ENCODE peak calls at places on chromosome 16, in nine cellular contexts. R is suprapubic skin, X is stomach, L is adrenal gland, V is neural progenitor cell, E is upper lobe of right lung, U is heart right ventricle, W is A549, K is K562. B is an unnamed sample. For H3K4me1, the result is how much of the 10 kb centered on the place peaks cover.

GRCh38 chr16:11949527-11949926 is 7.7 kb upstream of the NPIPB2 start:
- DNase-seq in U (peak), L (peak), W (peak), E (peak), V (peak), X (no peak), K (peak), R (no peak), B (peak)

GRCh38 chr16:49712106-49712505 is 143.8 kb downstream of the ZNF423 start:
- DNase-seq in V (no peak), W (no peak), R (no peak), K (no peak), L (no peak), E (no peak), U (no peak), X (no peak), B (no peak)

GRCh38 chr16:58046054-58046881 is 20.7 kb downstream of the MMP15 start:
- DNase-seq in K (no peak), L (no peak), R (no peak), X (no peak), U (no peak), W (no peak), V (no peak), E (no peak), B (no peak)

GRCh38 chr16:89922884-89923639 is at the start of gene TUBB3:
- DNase-seq in R (peak), V (peak), X (peak), U (peak), W (peak), K (peak), E (peak), L (peak), B (peak)

GRCh38 chr16:9119795-9120194 is 28.4 kb downstream of the HAPSTR1 start:
- DNase-seq in V (no peak), K (no peak), R (no peak), U (peak), X (no peak), L (peak), W (peak), E (no peak), B (no peak)

GRCh38 chr16:78844682-78845081 is 745.2 kb downstream of the WWOX start:
- DNase-seq in L (peak), V (peak), U (peak), K (no peak), W (no peak), E (no peak), X (no peak), R (no peak), B (no peak)

GRCh38 chr16:4855371-4855770 is 8.1 kb downstream of the UBN1 start:
- DNase-seq in U (no peak), W (no peak), E (no peak), V (no peak), K (no peak), X (no peak), L (no peak), R (no peak), B (no peak)

GRCh38 chr16:24728891-24729242 is 584 bp upstream of the TNRC6A start:
- DNase-seq in V (no peak), L (peak), E (no peak), K (no peak), X (no peak), R (no peak), W (no peak), U (no peak), B (no peak)

GRCh38 chr16:50884066-50884860 is 142.4 kb downstream of the CYLD start:
- DNase-seq in K (peak), E (no peak), L (no peak), R (no peak), X (no peak), U (no peak), W (peak), V (peak), B (no peak)

GRCh38 chr16:21598676-21599157 is 660 bp upstream of the METTL9 start:
- DNase-seq in W (no peak), L (no peak), U (no peak), E (no peak), V (no peak), X (no peak), K (no peak), R (no peak), B (peak)

GRCh38 chr16:31052131-31052530 is 18.8 kb downstream of the STX4 start:
- DNase-seq in L (peak), R (no peak), K (peak), V (no peak), W (peak), E (no peak), X (no peak), U (no peak), B (peak)

GRCh38 chr16:29804020-29804419 is 2.3 kb upstream of the MAZ start:
- DNase-seq in L (no peak), X (no peak), W (no peak), R (no peak), U (no peak), E (no peak), V (peak), K (no peak), B (no peak)
- H3K4me3 ChIP-seq in L (no peak), X (no peak), W (no peak), R (no peak), U (peak), E (peak), V (no peak), K (peak), B (no peak)

GRCh38 chr16:57004387-57005250 is 15.3 kb downstream of the NLRC5 start:
- DNase-seq in L (peak), W (no peak), R (peak), E (peak), K (no peak), X (no peak), U (no peak), V (no peak), B (no peak)

GRCh38 chr16:57008440-57008839 is 19.1 kb downstream of the NLRC5 start:
- DNase-seq in U (no peak), L (no peak), K (no peak), V (no peak), R (no peak), E (no peak), W (no peak), X (no peak), B (no peak)

GRCh38 chr16:57007050-57007449 is 17.7 kb downstream of the NLRC5 start:
- DNase-seq in W (no peak), E (no peak), V (no peak), K (no peak), U (no peak), R (no peak), L (no peak), X (no peak), B (no peak)

GRCh38 chr16:57009641-57010170 is 20.3 kb downstream of the NLRC5 start:
- DNase-seq in K (no peak), W (no peak), L (no peak), V (no peak), U (no peak), E (no peak), X (no peak), R (peak), B (no peak)

GRCh38 chr16:57007530-57007929 is 18.2 kb downstream of the NLRC5 start:
- DNase-seq in V (no peak), R (no peak), K (no peak), U (no peak), L (no peak), X (no peak), W (no peak), E (no peak), B (no peak)
- H3K4me1 ChIP-seq in V (under half), R (under half), K (under half), U (under half), L (under half), X (under half), W (under half), E (under half), B (under half)

GRCh38 chr16:3188925-3189825 is 1.2 kb downstream of the OR1F1 start:
- DNase-seq in K (peak), L (no peak), E (no peak), W (peak), V (peak), R (no peak), U (no peak), X (no peak), B (no peak)
- H3K4me3 ChIP-seq in K (peak), L (peak), E (no peak), W (peak), V (peak), R (peak), U (peak), X (peak), B (no peak)

GRCh38 chr16:53771655-53772497 is 67.9 kb downstream of the FTO start:
- DNase-seq in R (no peak), X (no peak), W (no peak), K (no peak), V (no peak), L (no peak), E (no peak), U (no peak), B (peak)

GRCh38 chr16:53769185-53769584 is 65.2 kb downstream of the FTO start:
- DNase-seq in X (no peak), U (no peak), R (no peak), W (no peak), L (no peak), E (no peak), K (no peak), V (no peak), B (no peak)

GRCh38 chr16:53768593-53768992 is 64.6 kb downstream of the FTO start:
- DNase-seq in W (peak), R (no peak), U (no peak), K (no peak), V (no peak), L (no peak), X (no peak), E (no peak), B (no peak)

GRCh38 chr16:53769787-53770186 is 65.8 kb downstream of the FTO start:
- DNase-seq in K (no peak), U (no peak), L (no peak), R (no peak), E (no peak), W (no peak), V (no peak), X (no peak), B (no peak)

DNA sequence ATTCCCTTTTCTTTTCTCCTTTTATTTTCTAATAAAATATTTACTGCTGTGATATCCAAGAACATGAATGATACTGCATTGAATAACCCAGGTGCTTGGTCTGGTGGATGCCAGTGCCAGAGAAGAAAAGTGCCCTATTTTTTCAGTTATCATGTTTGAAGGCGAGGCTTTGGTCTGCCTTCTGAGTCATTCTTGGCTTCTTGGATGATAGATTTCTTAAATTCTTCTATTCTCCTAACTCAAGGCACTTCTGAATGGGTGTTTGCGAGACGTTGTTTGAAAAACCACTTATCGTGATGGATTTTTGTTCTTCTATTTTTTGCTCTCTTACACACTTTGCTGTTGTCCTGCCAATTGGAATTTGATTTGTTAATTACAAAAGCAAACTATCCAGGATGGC is 66.7 kb downstream of the FTO start:
- DNase-seq in U (no peak), R (no peak), W (no peak), K (no peak), L (no peak), E (no peak), X (no peak), V (no peak), B (no peak)
- H3K4me1 ChIP-seq in U (half or more), R (half or more), W (half or more), K (under half), L (half or more), E (half or more), X (under half), V (under half), B (under half)

DNA sequence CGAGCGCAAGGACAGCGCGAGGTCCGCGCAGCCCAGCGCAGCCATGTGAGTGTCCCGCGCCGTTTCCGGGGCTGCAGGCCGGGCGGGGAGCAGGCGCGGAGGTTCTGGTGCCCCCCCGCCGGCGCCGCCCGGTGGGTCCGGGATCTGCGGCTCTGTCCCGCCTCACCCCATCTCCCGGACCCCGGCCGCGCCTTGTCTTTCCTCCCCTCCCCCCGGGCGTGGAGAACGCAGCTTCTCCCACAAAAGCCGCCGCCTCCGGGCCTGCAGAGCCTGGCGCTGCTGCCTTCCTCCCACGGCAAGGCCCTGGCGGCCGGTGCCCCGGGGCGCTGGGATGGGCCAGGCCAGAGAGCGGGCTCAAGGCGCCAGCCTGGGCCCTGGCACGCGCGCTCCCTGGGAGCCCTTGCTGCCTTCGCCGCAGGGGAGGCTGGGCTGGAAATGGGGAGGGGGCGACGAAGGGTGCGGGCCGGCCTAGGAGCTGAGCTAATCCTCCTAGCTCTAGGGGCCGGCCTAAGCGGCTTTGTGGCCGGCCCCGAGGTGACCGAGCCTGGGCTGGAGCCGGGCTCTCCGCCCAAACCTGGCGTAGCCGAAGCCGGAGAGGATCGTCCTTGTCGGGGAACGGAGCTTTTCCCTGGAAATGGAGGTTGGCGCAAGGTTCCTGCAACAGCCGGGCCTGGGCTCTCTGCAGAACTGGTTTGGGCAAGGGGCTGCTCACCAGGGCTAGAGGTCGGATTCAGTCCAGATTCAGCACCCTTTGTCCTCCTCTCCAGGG is 425 bp downstream of the RIPOR1 start:
- DNase-seq in W (peak), R (peak), X (no peak), E (peak), U (peak), K (no peak), V (peak), L (no peak), B (no peak)
- H3K4me3 ChIP-seq in W (peak), R (peak), X (peak), E (peak), U (peak), K (peak), V (peak), L (peak), B (peak)

GRCh38 chr16:23690771-23691482 is 12.2 kb downstream of the PLK1 start:
- DNase-seq in L (no peak), U (no peak), R (no peak), V (no peak), X (no peak), W (no peak), E (no peak), K (no peak), B (no peak)
- H3K4me1 ChIP-seq in L (under half), U (under half), R (under half), V (under half), X (under half), W (under half), E (under half), K (under half), B (under half)

GRCh38 chr16:70529051-70529777 is 5.6 kb downstream of the SF3B3 start:
- DNase-seq in E (no peak), W (peak), L (no peak), U (no peak), R (no peak), K (peak), X (no peak), V (no peak), B (peak)
- H3K4me3 ChIP-seq in E (no peak), W (no peak), L (no peak), U (no peak), R (no peak), K (no peak), X (no peak), V (no peak), B (no peak)

GRCh38 chr16:55473584-55473983 is 5.4 kb upstream of the MMP2 start:
- DNase-seq in X (no peak), W (no peak), L (no peak), K (no peak), U (no peak), V (no peak), R (no peak), E (no peak), B (no peak)
- H3K4me1 ChIP-seq in X (under half), W (under half), L (under half), K (under half), U (under half), V (under half), R (under half), E (under half), B (under half)

GRCh38 chr16:1535391-1536291 is 2.2 kb downstream of the TMEM204 start:
- DNase-seq in E (peak), K (peak), V (no peak), L (no peak), X (no peak), W (no peak), R (no peak), U (no peak), B (no peak)

GRCh38 chr16:1533443-1533951 is at the start of gene TMEM204:
- DNase-seq in R (no peak), V (no peak), W (no peak), K (no peak), X (peak), U (peak), E (peak), L (peak), B (peak)

GRCh38 chr16:1532081-1532760 is 1.2 kb upstream of the TMEM204 start:
- DNase-seq in K (no peak), E (no peak), X (peak), V (no peak), L (no peak), W (no peak), R (no peak), U (peak), B (no peak)

GRCh38 chr16:1532771-1533170 is 695 bp upstream of the TMEM204 start:
- DNase-seq in E (no peak), K (no peak), V (no peak), L (no peak), U (no peak), W (no peak), X (no peak), R (no peak), B (no peak)

DNA sequence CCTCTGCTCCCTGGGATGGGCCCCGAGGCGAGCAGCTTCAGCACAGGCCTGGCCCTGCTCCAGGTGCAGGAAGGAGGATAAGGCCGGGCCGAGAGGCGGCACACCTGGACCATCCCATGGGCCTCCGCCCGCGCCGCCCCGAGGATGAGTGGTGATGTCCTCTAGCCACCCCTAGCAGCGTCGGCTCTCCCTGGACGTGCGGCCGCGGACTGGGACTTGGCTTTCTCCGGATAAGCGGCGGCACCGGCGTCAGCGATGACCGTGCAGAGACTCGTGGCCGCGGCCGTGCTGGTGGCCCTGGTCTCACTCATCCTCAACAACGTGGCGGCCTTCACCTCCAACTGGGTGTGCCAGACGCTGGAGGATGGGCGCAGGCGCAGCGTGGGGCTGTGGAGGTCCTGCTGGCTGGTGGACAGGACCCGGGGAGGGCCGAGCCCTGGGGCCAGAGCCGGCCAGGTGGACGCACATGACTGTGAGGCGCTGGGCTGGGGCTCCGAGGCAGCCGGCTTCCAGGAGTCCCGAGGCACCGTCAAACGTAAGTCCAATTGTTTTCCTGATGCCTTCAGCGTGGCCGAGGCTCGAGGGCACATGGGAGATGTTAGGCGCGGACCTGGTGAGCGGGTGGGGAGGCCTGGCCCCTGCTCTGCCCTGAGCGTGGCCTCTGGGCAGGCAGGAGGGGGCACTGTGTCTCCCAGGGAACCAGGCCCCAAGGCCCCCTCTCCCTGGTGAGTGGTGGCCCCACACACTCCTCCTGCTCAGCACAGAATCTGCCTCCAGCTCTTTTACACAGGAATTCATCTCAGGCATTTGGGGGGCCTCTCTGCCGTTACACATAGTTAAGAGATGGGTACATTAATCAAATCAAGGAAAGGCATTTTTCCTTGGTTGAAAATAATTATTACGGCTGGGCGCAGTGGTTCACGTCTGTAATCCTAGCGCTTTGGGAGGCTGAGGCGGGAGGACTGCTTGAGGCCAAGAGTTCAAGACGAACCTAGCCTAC is 855 bp downstream of the TMEM204 start:
- DNase-seq in L (no peak), E (no peak), V (no peak), W (no peak), K (no peak), R (no peak), U (no peak), X (no peak), B (no peak)
- H3K4me3 ChIP-seq in L (peak), E (peak), V (no peak), W (no peak), K (no peak), R (peak), U (peak), X (peak), B (peak)

GRCh38 chr16:66159987-66160386 is 206.5 kb upstream of the CDH5 start:
- DNase-seq in X (no peak), R (no peak), W (no peak), U (no peak), E (no peak), K (no peak), V (no peak), L (peak), B (no peak)

GRCh38 chr16:66154801-66155200 is 211.7 kb upstream of the CDH5 start:
- DNase-seq in R (no peak), V (peak), L (no peak), K (no peak), X (no peak), E (no peak), U (no peak), W (no peak), B (no peak)

GRCh38 chr16:66152841-66153525 is 213.5 kb upstream of the CDH5 start:
- DNase-seq in R (no peak), U (no peak), L (no peak), V (no peak), X (no peak), K (no peak), W (peak), E (no peak), B (no peak)

GRCh38 chr16:66155933-66156332 is 210.6 kb upstream of the CDH5 start:
- DNase-seq in U (no peak), L (no peak), W (no peak), R (no peak), V (no peak), K (no peak), X (no peak), E (no peak), B (no peak)

DNA sequence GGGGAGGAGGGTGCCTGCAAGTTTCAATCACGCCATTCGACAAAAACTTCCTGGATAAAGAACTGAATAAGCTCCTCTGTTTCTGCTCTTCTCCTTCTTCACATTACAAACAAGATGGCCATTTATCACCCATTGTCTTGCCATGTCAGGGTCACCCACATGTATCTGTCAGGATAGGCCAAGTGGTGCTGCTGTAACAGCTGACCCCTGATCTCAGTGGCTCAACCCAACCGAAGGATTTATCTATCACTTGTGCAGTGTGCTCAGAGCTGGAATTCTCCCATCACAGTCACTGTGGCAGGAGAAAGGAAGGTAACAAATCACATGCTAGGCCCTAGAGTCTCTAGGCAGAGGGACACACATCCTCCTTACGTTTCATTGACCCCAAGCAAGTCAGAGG is 210.0 kb upstream of the CDH5 start:
- DNase-seq in L (no peak), K (no peak), E (no peak), X (no peak), R (no peak), U (no peak), W (no peak), V (no peak), B (no peak)
- H3K4me1 ChIP-seq in L (under half), K (under half), E (under half), X (under half), R (under half), U (under half), W (under half), V (under half), B (under half)